ENCODE peak calls at places on chromosome 22, in eight cellular contexts. One of them, this sample, is unnamed.

GRCh38 chr22:20407829-20408228 is 13.9 kb downstream of the ZNF74 start:
- DNase-seq in activated effector memory CD4-positive, alpha-beta T cell treated with anti-CD3 and anti-CD28 coated beads, Interleukin-2, amount 50 U/mL, for 16 hours: no peak
- DNase-seq in HT1080: no peak
- DNase-seq in sciatic nerve: no peak
- DNase-seq in heart right ventricle: no peak
- DNase-seq in NCI-H146: no peak
- DNase-seq in CD4-positive, CD25-positive, alpha-beta regulatory T cell: no peak
- DNase-seq in heart left ventricle: no peak
- DNase-seq in this sample: no peak

GRCh38 chr22:20979940-20980453 is 2.1 kb upstream of the LZTR1 start:
- DNase-seq in activated effector memory CD4-positive, alpha-beta T cell treated with anti-CD3 and anti-CD28 coated beads, Interleukin-2, amount 50 U/mL, for 16 hours: no peak
- DNase-seq in HT1080: no peak
- DNase-seq in sciatic nerve: no peak
- DNase-seq in heart right ventricle: no peak
- DNase-seq in NCI-H146: peak; percentile 27
- DNase-seq in CD4-positive, CD25-positive, alpha-beta regulatory T cell: no peak
- DNase-seq in heart left ventricle: no peak
- DNase-seq in this sample: no peak

GRCh38 chr22:22103078-22103593 is 120.5 kb upstream of the TOP3B start:
- DNase-seq in activated effector memory CD4-positive, alpha-beta T cell treated with anti-CD3 and anti-CD28 coated beads, Interleukin-2, amount 50 U/mL, for 16 hours: no peak
- DNase-seq in HT1080: peak; percentile 10
- DNase-seq in sciatic nerve: no peak
- DNase-seq in heart right ventricle: no peak
- DNase-seq in NCI-H146: no peak
- DNase-seq in CD4-positive, CD25-positive, alpha-beta regulatory T cell: no peak
- DNase-seq in heart left ventricle: no peak
- DNase-seq in this sample: no peak

GRCh38 chr22:29000225-29000556 is 61.4 kb downstream of the C22orf31 start:
- DNase-seq in activated effector memory CD4-positive, alpha-beta T cell treated with anti-CD3 and anti-CD28 coated beads, Interleukin-2, amount 50 U/mL, for 16 hours: no peak
- DNase-seq in HT1080: no peak
- DNase-seq in sciatic nerve: no peak
- DNase-seq in heart right ventricle: no peak
- DNase-seq in NCI-H146: no peak
- DNase-seq in CD4-positive, CD25-positive, alpha-beta regulatory T cell: no peak
- DNase-seq in heart left ventricle: no peak
- DNase-seq in this sample: no peak

GRCh38 chr22:26610072-26610958 is 7.5 kb downstream of the CRYBB1 start:
- DNase-seq in activated effector memory CD4-positive, alpha-beta T cell treated with anti-CD3 and anti-CD28 coated beads, Interleukin-2, amount 50 U/mL, for 16 hours: peak; percentile 71
- DNase-seq in HT1080: peak; percentile 96
- DNase-seq in sciatic nerve: no peak
- DNase-seq in heart right ventricle: peak; percentile 32
- DNase-seq in NCI-H146: no peak
- DNase-seq in CD4-positive, CD25-positive, alpha-beta regulatory T cell: no peak
- DNase-seq in heart left ventricle: peak; percentile 49
- DNase-seq in this sample: peak; percentile 88

GRCh38 chr22:40247976-40248375 is 70.3 kb downstream of the TNRC6B start:
- DNase-seq in activated effector memory CD4-positive, alpha-beta T cell treated with anti-CD3 and anti-CD28 coated beads, Interleukin-2, amount 50 U/mL, for 16 hours: peak; percentile 82
- DNase-seq in HT1080: no peak
- DNase-seq in sciatic nerve: no peak
- DNase-seq in heart right ventricle: no peak
- DNase-seq in NCI-H146: no peak
- DNase-seq in CD4-positive, CD25-positive, alpha-beta regulatory T cell: no peak
- DNase-seq in heart left ventricle: no peak
- DNase-seq in this sample: no peak

GRCh38 chr22:47035443-47035881 is 273.0 kb downstream of the TBC1D22A start:
- DNase-seq in activated effector memory CD4-positive, alpha-beta T cell treated with anti-CD3 and anti-CD28 coated beads, Interleukin-2, amount 50 U/mL, for 16 hours: no peak
- DNase-seq in HT1080: no peak
- DNase-seq in sciatic nerve: no peak
- DNase-seq in heart right ventricle: no peak
- DNase-seq in NCI-H146: no peak
- DNase-seq in CD4-positive, CD25-positive, alpha-beta regulatory T cell: no peak
- DNase-seq in heart left ventricle: no peak
- DNase-seq in this sample: no peak

GRCh38 chr22:19877626-19878339 is 23.1 kb upstream of the GNB1L start:
- DNase-seq in activated effector memory CD4-positive, alpha-beta T cell treated with anti-CD3 and anti-CD28 coated beads, Interleukin-2, amount 50 U/mL, for 16 hours: peak; percentile 59
- DNase-seq in HT1080: no peak
- DNase-seq in sciatic nerve: peak; percentile 54
- DNase-seq in heart right ventricle: no peak
- DNase-seq in NCI-H146: no peak
- DNase-seq in CD4-positive, CD25-positive, alpha-beta regulatory T cell: no peak
- DNase-seq in heart left ventricle: no peak
- DNase-seq in this sample: no peak

GRCh38 chr22:28783786-28784671 is 11.5 kb downstream of the CCDC117 start:
- DNase-seq in activated effector memory CD4-positive, alpha-beta T cell treated with anti-CD3 and anti-CD28 coated beads, Interleukin-2, amount 50 U/mL, for 16 hours: no peak
- DNase-seq in HT1080: no peak
- DNase-seq in sciatic nerve: no peak
- DNase-seq in heart right ventricle: no peak
- DNase-seq in NCI-H146: peak; percentile 16
- DNase-seq in CD4-positive, CD25-positive, alpha-beta regulatory T cell: no peak
- DNase-seq in heart left ventricle: no peak
- DNase-seq in this sample: no peak

GRCh38 chr22:37996079-37996478 is 11.7 kb upstream of the SOX10 start:
- DNase-seq in activated effector memory CD4-positive, alpha-beta T cell treated with anti-CD3 and anti-CD28 coated beads, Interleukin-2, amount 50 U/mL, for 16 hours: no peak
- DNase-seq in HT1080: no peak
- DNase-seq in sciatic nerve: no peak
- DNase-seq in heart right ventricle: no peak
- DNase-seq in NCI-H146: no peak
- DNase-seq in CD4-positive, CD25-positive, alpha-beta regulatory T cell: no peak
- DNase-seq in heart left ventricle: no peak
- DNase-seq in this sample: no peak

GRCh38 chr22:44201556-44202129 is 20.9 kb downstream of the PARVG start:
- DNase-seq in activated effector memory CD4-positive, alpha-beta T cell treated with anti-CD3 and anti-CD28 coated beads, Interleukin-2, amount 50 U/mL, for 16 hours: peak; percentile 58
- DNase-seq in HT1080: no peak
- DNase-seq in sciatic nerve: peak; percentile 56
- DNase-seq in heart right ventricle: peak; percentile 33
- DNase-seq in NCI-H146: no peak
- DNase-seq in CD4-positive, CD25-positive, alpha-beta regulatory T cell: no peak
- DNase-seq in heart left ventricle: peak; percentile 50
- DNase-seq in this sample: no peak

GRCh38 chr22:37746366-37747089 is 49.7 kb downstream of the TRIOBP start:
- DNase-seq in activated effector memory CD4-positive, alpha-beta T cell treated with anti-CD3 and anti-CD28 coated beads, Interleukin-2, amount 50 U/mL, for 16 hours: no peak
- DNase-seq in HT1080: no peak
- DNase-seq in sciatic nerve: no peak
- DNase-seq in heart right ventricle: no peak
- DNase-seq in NCI-H146: no peak
- DNase-seq in CD4-positive, CD25-positive, alpha-beta regulatory T cell: no peak
- DNase-seq in heart left ventricle: no peak
- DNase-seq in this sample: no peak

GRCh38 chr22:29710193-29710592 is 9.6 kb upstream of the CABP7 start:
- DNase-seq in activated effector memory CD4-positive, alpha-beta T cell treated with anti-CD3 and anti-CD28 coated beads, Interleukin-2, amount 50 U/mL, for 16 hours: no peak
- DNase-seq in HT1080: no peak
- DNase-seq in sciatic nerve: no peak
- DNase-seq in heart right ventricle: no peak
- DNase-seq in NCI-H146: no peak
- DNase-seq in CD4-positive, CD25-positive, alpha-beta regulatory T cell: no peak
- DNase-seq in heart left ventricle: no peak
- DNase-seq in this sample: no peak

GRCh38 chr22:49954354-49954753 is 6.2 kb upstream of the PIM3 start:
- DNase-seq in activated effector memory CD4-positive, alpha-beta T cell treated with anti-CD3 and anti-CD28 coated beads, Interleukin-2, amount 50 U/mL, for 16 hours: no peak
- DNase-seq in HT1080: no peak
- DNase-seq in sciatic nerve: no peak
- DNase-seq in heart right ventricle: no peak
- DNase-seq in NCI-H146: no peak
- DNase-seq in CD4-positive, CD25-positive, alpha-beta regulatory T cell: no peak
- DNase-seq in heart left ventricle: no peak
- DNase-seq in this sample: no peak

GRCh38 chr22:30879398-30879797 is 89.2 kb downstream of the MORC2 start:
- DNase-seq in activated effector memory CD4-positive, alpha-beta T cell treated with anti-CD3 and anti-CD28 coated beads, Interleukin-2, amount 50 U/mL, for 16 hours: no peak
- DNase-seq in HT1080: no peak
- DNase-seq in sciatic nerve: no peak
- DNase-seq in heart right ventricle: no peak
- DNase-seq in NCI-H146: no peak
- DNase-seq in CD4-positive, CD25-positive, alpha-beta regulatory T cell: no peak
- DNase-seq in heart left ventricle: no peak
- DNase-seq in this sample: no peak

GRCh38 chr22:49768077-49768476 is 59.6 kb downstream of the BRD1 start:
- DNase-seq in activated effector memory CD4-positive, alpha-beta T cell treated with anti-CD3 and anti-CD28 coated beads, Interleukin-2, amount 50 U/mL, for 16 hours: peak; percentile 60
- DNase-seq in HT1080: no peak
- DNase-seq in sciatic nerve: peak; percentile 44
- DNase-seq in heart right ventricle: no peak
- DNase-seq in NCI-H146: no peak
- DNase-seq in CD4-positive, CD25-positive, alpha-beta regulatory T cell: no peak
- DNase-seq in heart left ventricle: peak; percentile 4
- DNase-seq in this sample: no peak

GRCh38 chr22:36027960-36028645 is 521 bp downstream of the RBFOX2 start:
- DNase-seq in activated effector memory CD4-positive, alpha-beta T cell treated with anti-CD3 and anti-CD28 coated beads, Interleukin-2, amount 50 U/mL, for 16 hours: no peak
- DNase-seq in HT1080: no peak
- DNase-seq in sciatic nerve: peak; percentile 67
- DNase-seq in heart right ventricle: peak; percentile 36
- DNase-seq in NCI-H146: peak; percentile 38
- DNase-seq in CD4-positive, CD25-positive, alpha-beta regulatory T cell: no peak
- DNase-seq in heart left ventricle: peak; percentile 37
- DNase-seq in this sample: no peak

GRCh38 chr22:20238567-20239062 is 29.5 kb downstream of the RTN4R start:
- DNase-seq in activated effector memory CD4-positive, alpha-beta T cell treated with anti-CD3 and anti-CD28 coated beads, Interleukin-2, amount 50 U/mL, for 16 hours: peak; percentile 80
- DNase-seq in HT1080: peak; percentile 53
- DNase-seq in sciatic nerve: no peak
- DNase-seq in heart right ventricle: peak; percentile 53
- DNase-seq in NCI-H146: peak; percentile 65
- DNase-seq in CD4-positive, CD25-positive, alpha-beta regulatory T cell: peak; percentile 29
- DNase-seq in heart left ventricle: peak; percentile 45
- DNase-seq in this sample: peak; percentile 9

GRCh38 chr22:25942989-25943411 is 201.0 kb downstream of the MYO18B start:
- DNase-seq in activated effector memory CD4-positive, alpha-beta T cell treated with anti-CD3 and anti-CD28 coated beads, Interleukin-2, amount 50 U/mL, for 16 hours: no peak
- DNase-seq in HT1080: peak; percentile 28
- DNase-seq in sciatic nerve: no peak
- DNase-seq in heart right ventricle: peak; percentile 63
- DNase-seq in NCI-H146: peak; percentile 95
- DNase-seq in CD4-positive, CD25-positive, alpha-beta regulatory T cell: no peak
- DNase-seq in heart left ventricle: peak; percentile 58
- DNase-seq in this sample: peak; percentile 0

GRCh38 chr22:21922370-21923162 is 30.1 kb downstream of the PPM1F start:
- DNase-seq in activated effector memory CD4-positive, alpha-beta T cell treated with anti-CD3 and anti-CD28 coated beads, Interleukin-2, amount 50 U/mL, for 16 hours: no peak
- DNase-seq in HT1080: no peak
- DNase-seq in sciatic nerve: no peak
- DNase-seq in heart right ventricle: no peak
- DNase-seq in NCI-H146: no peak
- DNase-seq in CD4-positive, CD25-positive, alpha-beta regulatory T cell: no peak
- DNase-seq in heart left ventricle: no peak
- DNase-seq in this sample: no peak

GRCh38 chr22:22113701-22114100 is 130.9 kb upstream of the VPREB1 start:
- DNase-seq in activated effector memory CD4-positive, alpha-beta T cell treated with anti-CD3 and anti-CD28 coated beads, Interleukin-2, amount 50 U/mL, for 16 hours: no peak
- DNase-seq in HT1080: no peak
- DNase-seq in sciatic nerve: no peak
- DNase-seq in heart right ventricle: no peak
- DNase-seq in NCI-H146: no peak
- DNase-seq in CD4-positive, CD25-positive, alpha-beta regulatory T cell: no peak
- DNase-seq in heart left ventricle: no peak
- DNase-seq in this sample: no peak

GRCh38 chr22:35349368-35349703 is 31.6 kb upstream of the HMOX1 start:
- DNase-seq in activated effector memory CD4-positive, alpha-beta T cell treated with anti-CD3 and anti-CD28 coated beads, Interleukin-2, amount 50 U/mL, for 16 hours: no peak
- DNase-seq in HT1080: no peak
- DNase-seq in sciatic nerve: no peak
- DNase-seq in heart right ventricle: no peak
- DNase-seq in NCI-H146: no peak
- DNase-seq in CD4-positive, CD25-positive, alpha-beta regulatory T cell: no peak
- DNase-seq in heart left ventricle: no peak
- DNase-seq in this sample: no peak

GRCh38 chr22:19066531-19067271 is 55.5 kb downstream of the DGCR2 start:
- DNase-seq in activated effector memory CD4-positive, alpha-beta T cell treated with anti-CD3 and anti-CD28 coated beads, Interleukin-2, amount 50 U/mL, for 16 hours: no peak
- DNase-seq in HT1080: peak; percentile 81
- DNase-seq in sciatic nerve: no peak
- DNase-seq in heart right ventricle: no peak
- DNase-seq in NCI-H146: no peak
- DNase-seq in CD4-positive, CD25-positive, alpha-beta regulatory T cell: no peak
- DNase-seq in heart left ventricle: no peak
- DNase-seq in this sample: peak; percentile 46

GRCh38 chr22:36028646-36029405 is at the start of gene RBFOX2:
- DNase-seq in activated effector memory CD4-positive, alpha-beta T cell treated with anti-CD3 and anti-CD28 coated beads, Interleukin-2, amount 50 U/mL, for 16 hours: peak; percentile 90
- DNase-seq in HT1080: peak; percentile 83
- DNase-seq in sciatic nerve: peak; percentile 99
- DNase-seq in heart right ventricle: peak; percentile 98
- DNase-seq in NCI-H146: peak; percentile 92
- DNase-seq in CD4-positive, CD25-positive, alpha-beta regulatory T cell: peak; percentile 56
- DNase-seq in heart left ventricle: peak; percentile 97
- DNase-seq in this sample: peak; percentile 82

GRCh38 chr22:49716441-49716840 is 111.2 kb downstream of the BRD1 start:
- DNase-seq in activated effector memory CD4-positive, alpha-beta T cell treated with anti-CD3 and anti-CD28 coated beads, Interleukin-2, amount 50 U/mL, for 16 hours: no peak
- DNase-seq in HT1080: no peak
- DNase-seq in sciatic nerve: no peak
- DNase-seq in heart right ventricle: no peak
- DNase-seq in NCI-H146: no peak
- DNase-seq in CD4-positive, CD25-positive, alpha-beta regulatory T cell: no peak
- DNase-seq in heart left ventricle: no peak
- DNase-seq in this sample: no peak

GRCh38 chr22:47374273-47374771 is 611.9 kb downstream of the TBC1D22A start:
- DNase-seq in activated effector memory CD4-positive, alpha-beta T cell treated with anti-CD3 and anti-CD28 coated beads, Interleukin-2, amount 50 U/mL, for 16 hours: peak; percentile 46
- DNase-seq in HT1080: no peak
- DNase-seq in sciatic nerve: peak; percentile 23
- DNase-seq in heart right ventricle: no peak
- DNase-seq in NCI-H146: no peak
- DNase-seq in CD4-positive, CD25-positive, alpha-beta regulatory T cell: no peak
- DNase-seq in heart left ventricle: no peak
- DNase-seq in this sample: no peak

GRCh38 chr22:49999063-49999900 is 13.3 kb downstream of the IL17REL start:
- DNase-seq in activated effector memory CD4-positive, alpha-beta T cell treated with anti-CD3 and anti-CD28 coated beads, Interleukin-2, amount 50 U/mL, for 16 hours: peak; percentile 76
- DNase-seq in HT1080: no peak
- DNase-seq in sciatic nerve: peak; percentile 53
- DNase-seq in heart right ventricle: no peak
- DNase-seq in NCI-H146: no peak
- DNase-seq in CD4-positive, CD25-positive, alpha-beta regulatory T cell: no peak
- DNase-seq in heart left ventricle: no peak
- DNase-seq in this sample: no peak

GRCh38 chr22:29658171-29658570 is 54.7 kb downstream of the NF2 start:
- DNase-seq in activated effector memory CD4-positive, alpha-beta T cell treated with anti-CD3 and anti-CD28 coated beads, Interleukin-2, amount 50 U/mL, for 16 hours: no peak
- DNase-seq in HT1080: no peak
- DNase-seq in sciatic nerve: no peak
- DNase-seq in heart right ventricle: no peak
- DNase-seq in NCI-H146: no peak
- DNase-seq in CD4-positive, CD25-positive, alpha-beta regulatory T cell: no peak
- DNase-seq in heart left ventricle: no peak
- DNase-seq in this sample: no peak

GRCh38 chr22:50674127-50674493 is 1.5 kb downstream of the SHANK3 start:
- DNase-seq in activated effector memory CD4-positive, alpha-beta T cell treated with anti-CD3 and anti-CD28 coated beads, Interleukin-2, amount 50 U/mL, for 16 hours: no peak
- DNase-seq in HT1080: no peak
- DNase-seq in sciatic nerve: peak; percentile 53
- DNase-seq in heart right ventricle: no peak
- DNase-seq in NCI-H146: no peak
- DNase-seq in CD4-positive, CD25-positive, alpha-beta regulatory T cell: no peak
- DNase-seq in heart left ventricle: no peak
- DNase-seq in this sample: no peak

GRCh38 chr22:43616645-43617044 is 195.5 kb downstream of the EFCAB6 start:
- DNase-seq in activated effector memory CD4-positive, alpha-beta T cell treated with anti-CD3 and anti-CD28 coated beads, Interleukin-2, amount 50 U/mL, for 16 hours: no peak
- DNase-seq in HT1080: no peak
- DNase-seq in sciatic nerve: no peak
- DNase-seq in heart right ventricle: no peak
- DNase-seq in NCI-H146: no peak
- DNase-seq in CD4-positive, CD25-positive, alpha-beta regulatory T cell: no peak
- DNase-seq in heart left ventricle: no peak
- DNase-seq in this sample: no peak

GRCh38 chr22:44387486-44387885 is 74.7 kb upstream of the SHISAL1 start:
- DNase-seq in activated effector memory CD4-positive, alpha-beta T cell treated with anti-CD3 and anti-CD28 coated beads, Interleukin-2, amount 50 U/mL, for 16 hours: no peak
- DNase-seq in HT1080: no peak
- DNase-seq in sciatic nerve: no peak
- DNase-seq in heart right ventricle: no peak
- DNase-seq in NCI-H146: no peak
- DNase-seq in CD4-positive, CD25-positive, alpha-beta regulatory T cell: no peak
- DNase-seq in heart left ventricle: no peak
- DNase-seq in this sample: no peak

GRCh38 chr22:31080164-31080847 is 812 bp upstream of the SMTN start:
- DNase-seq in activated effector memory CD4-positive, alpha-beta T cell treated with anti-CD3 and anti-CD28 coated beads, Interleukin-2, amount 50 U/mL, for 16 hours: no peak
- DNase-seq in HT1080: no peak
- DNase-seq in sciatic nerve: no peak
- DNase-seq in heart right ventricle: peak; percentile 3
- DNase-seq in NCI-H146: no peak
- DNase-seq in CD4-positive, CD25-positive, alpha-beta regulatory T cell: no peak
- DNase-seq in heart left ventricle: no peak
- DNase-seq in this sample: no peak

GRCh38 chr22:29328566-29329500 is 13.3 kb upstream of the RASL10A start:
- DNase-seq in activated effector memory CD4-positive, alpha-beta T cell treated with anti-CD3 and anti-CD28 coated beads, Interleukin-2, amount 50 U/mL, for 16 hours: no peak
- DNase-seq in HT1080: peak; percentile 50
- DNase-seq in sciatic nerve: no peak
- DNase-seq in heart right ventricle: no peak
- DNase-seq in NCI-H146: no peak
- DNase-seq in CD4-positive, CD25-positive, alpha-beta regulatory T cell: no peak
- DNase-seq in heart left ventricle: no peak
- DNase-seq in this sample: peak; percentile 57

GRCh38 chr22:29641781-29642355 is 38.4 kb downstream of the NF2 start:
- DNase-seq in activated effector memory CD4-positive, alpha-beta T cell treated with anti-CD3 and anti-CD28 coated beads, Interleukin-2, amount 50 U/mL, for 16 hours: no peak
- DNase-seq in HT1080: no peak
- DNase-seq in sciatic nerve: no peak
- DNase-seq in heart right ventricle: no peak
- DNase-seq in NCI-H146: no peak
- DNase-seq in CD4-positive, CD25-positive, alpha-beta regulatory T cell: no peak
- DNase-seq in heart left ventricle: no peak
- DNase-seq in this sample: no peak